ENCODE peak calls at places on chromosomes 2 and 18, in five cellular contexts. E is sigmoid colon, F is Peyer's patch, J is IMR-90, P is cardiac muscle cell. C is an unnamed sample.

GRCh38 chr2:157182834-157183396 is 74.6 kb upstream of the GALNT5 start:
- DNase-seq in P (no peak), E (no peak), J (peak), F (no peak), C (peak)

GRCh38 chr2:136024616-136025015 is 39.2 kb upstream of the DARS1 start:
- DNase-seq in E (no peak), F (no peak), J (peak), P (no peak), C (no peak)

GRCh38 chr2:70161069-70161534 is 29.7 kb downstream of the C2orf42 start:
- DNase-seq in J (no peak), P (no peak), E (no peak), F (no peak), C (peak)

GRCh38 chr2:157256621-157257020 is 884 bp upstream of the GALNT5 start:
- DNase-seq in J (peak), F (no peak), P (no peak), E (no peak), C (no peak)

GRCh38 chr2:88622307-88622706 is 5.0 kb downstream of the EIF2AK3 start:
- DNase-seq in E (no peak), J (no peak), P (no peak), F (no peak), C (no peak)

GRCh38 chr2:188395903-188396699 is 104.4 kb downstream of the GULP1 start:
- DNase-seq in P (no peak), E (no peak), F (no peak), J (no peak), C (no peak)

GRCh38 chr2:205193121-205193520 is 489.2 kb upstream of the NRP2 start:
- DNase-seq in F (no peak), J (no peak), P (no peak), E (no peak), C (no peak)

GRCh38 chr18:79393181-79393598 is 2.5 kb upstream of the NFATC1 start:
- DNase-seq in F (peak), E (peak), P (no peak), J (no peak), C (no peak)

GRCh38 chr18:42306208-42306980 is 351.4 kb downstream of the PIK3C3 start:
- DNase-seq in P (no peak), E (no peak), F (no peak), J (no peak), C (no peak)

GRCh38 chr2:143482316-143482715 is 353.1 kb downstream of the ARHGAP15 start:
- DNase-seq in P (no peak), J (peak), F (no peak), E (no peak), C (peak)

GRCh38 chr2:169790581-169790980 is 8.1 kb upstream of the SSB start:
- DNase-seq in F (no peak), E (no peak), P (no peak), J (no peak), C (no peak)

GRCh38 chr2:218879881-218880748 is 537 bp upstream of the WNT10A start:
- DNase-seq in F (peak), J (no peak), P (no peak), E (no peak), C (no peak)

GRCh38 chr18:9696112-9696511 is 12.0 kb upstream of the RAB31 start:
- DNase-seq in P (no peak), F (no peak), E (peak), J (no peak), C (peak)

GRCh38 chr2:10234013-10234306 is 68.7 kb upstream of the HPCAL1 start:
- DNase-seq in F (no peak), E (no peak), P (no peak), J (no peak), C (no peak)

GRCh38 chr2:71736986-71737385 is 283.6 kb downstream of the DYSF start:
- DNase-seq in E (no peak), F (no peak), J (no peak), P (no peak), C (no peak)

GRCh38 chr2:179966778-179967394 is 40.2 kb downstream of the CWC22 start:
- DNase-seq in J (no peak), P (no peak), E (no peak), F (no peak), C (no peak)
- H3K4me3 ChIP-seq in J (no peak), P (no peak), E (no peak), F (no peak), C (no peak)

GRCh38 chr18:44969214-44969842 is 288.6 kb downstream of the SETBP1 start:
- DNase-seq in P (no peak), E (no peak), F (no peak), J (no peak), C (no peak)

GRCh38 chr18:44973282-44973681 is 292.6 kb downstream of the SETBP1 start:
- DNase-seq in J (no peak), F (no peak), P (no peak), E (no peak), C (peak)

GRCh38 chr18:44974174-44974573 is 293.5 kb downstream of the SETBP1 start:
- DNase-seq in E (no peak), P (no peak), J (no peak), F (no peak), C (no peak)

GRCh38 chr18:44967599-44967998 is 286.9 kb downstream of the SETBP1 start:
- DNase-seq in F (no peak), P (no peak), J (no peak), E (no peak), C (no peak)

DNA sequence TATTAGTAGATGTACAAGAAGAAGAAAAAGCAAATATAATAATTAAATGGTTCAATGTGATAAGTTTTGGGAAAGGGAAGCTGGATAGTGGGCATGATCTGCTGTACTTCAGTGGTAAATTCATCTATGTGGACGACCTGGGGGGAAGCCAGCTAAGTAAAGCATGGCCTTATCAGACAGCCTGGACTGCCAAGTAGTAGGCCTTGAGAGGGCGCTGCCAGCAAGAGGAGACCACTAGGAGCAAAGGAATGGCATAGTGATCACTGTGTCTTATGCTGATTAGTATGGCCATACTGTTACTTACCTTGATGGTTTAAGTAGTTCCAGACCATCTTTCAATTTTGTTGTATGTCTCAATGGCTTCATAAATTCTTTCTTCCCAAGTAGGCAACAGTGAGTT is 287.6 kb downstream of the SETBP1 start:
- DNase-seq in J (no peak), F (no peak), P (peak), E (no peak), C (no peak)
- TF ChIP-seq CTCF in J (no peak), F (no peak), P (no peak), E (no peak), C (no peak)

GRCh38 chr2:1313240-1313924 is 99.9 kb upstream of the TPO start:
- DNase-seq in E (no peak), P (no peak), J (no peak), F (no peak), C (no peak)
- H3K4me3 ChIP-seq in E (no peak), P (no peak), J (no peak), F (no peak), C (no peak)

GRCh38 chr2:39529836-39530235 is 92.8 kb upstream of the MAP4K3 start:
- DNase-seq in E (no peak), J (no peak), F (no peak), P (no peak), C (no peak)

GRCh38 chr2:39528701-39529100 is 91.6 kb upstream of the MAP4K3 start:
- DNase-seq in P (no peak), E (no peak), F (no peak), J (no peak), C (no peak)

GRCh38 chr2:39531220-39531777 is 94.2 kb upstream of the MAP4K3 start:
- DNase-seq in J (no peak), E (no peak), P (no peak), F (no peak), C (no peak)

GRCh38 chr2:39532933-39533332 is 95.8 kb upstream of the MAP4K3 start:
- DNase-seq in E (no peak), F (no peak), P (no peak), J (no peak), C (no peak)

GRCh38 chr2:39530423-39530866 is 93.4 kb upstream of the MAP4K3 start:
- DNase-seq in F (no peak), J (peak), P (no peak), E (no peak), C (peak)
- TF ChIP-seq CTCF in F (no peak), J (peak), P (no peak), E (no peak), C (no peak)

GRCh38 chr2:119364798-119365197 is 1.8 kb downstream of the C2orf76 start:
- DNase-seq in F (no peak), E (no peak), P (no peak), J (no peak), C (no peak)
- H3K4me3 ChIP-seq in F (no peak), E (no peak), P (no peak), J (no peak), C (no peak)

GRCh38 chr2:18819566-18819965 is 230.2 kb upstream of the NT5C1B start:
- DNase-seq in E (no peak), P (no peak), J (no peak), F (no peak), C (no peak)

GRCh38 chr2:18825856-18826255 is 236.5 kb upstream of the NT5C1B start:
- DNase-seq in J (no peak), F (no peak), E (no peak), P (no peak), C (no peak)

GRCh38 chr2:18828296-18828695 is 238.9 kb upstream of the NT5C1B start:
- DNase-seq in E (no peak), J (no peak), P (no peak), F (no peak), C (no peak)

GRCh38 chr2:18824915-18825314 is 235.5 kb upstream of the NT5C1B start:
- DNase-seq in E (no peak), P (no peak), F (no peak), J (no peak), C (no peak)

GRCh38 chr2:18824317-18824716 is 234.9 kb upstream of the NT5C1B start:
- DNase-seq in J (no peak), P (no peak), F (no peak), E (no peak), C (no peak)
- TF ChIP-seq CTCF in J (no peak), P (no peak), F (no peak), E (no peak), C (no peak)

DNA sequence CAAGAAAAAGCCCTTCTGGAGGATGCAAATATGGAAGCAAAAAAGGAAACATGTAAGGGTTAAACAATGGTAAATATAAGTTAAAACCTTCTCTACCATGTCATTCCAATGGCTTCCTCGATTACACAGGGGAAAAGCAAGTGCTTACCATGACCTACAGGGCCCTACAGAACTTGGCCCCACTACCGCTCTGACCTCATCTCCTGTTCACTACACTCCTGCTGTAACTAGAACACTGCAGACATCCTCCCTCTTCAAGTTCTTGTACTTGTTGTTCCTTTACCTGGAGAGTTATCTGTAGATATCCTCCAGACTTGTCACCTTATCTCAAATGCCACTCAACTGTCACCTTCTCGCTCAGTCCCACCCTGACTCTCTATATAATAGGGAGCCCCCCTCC is 194.6 kb downstream of the L3MBTL4 start:
- DNase-seq in J (no peak), P (no peak), E (no peak), F (no peak), C (no peak)
- H3K4me3 ChIP-seq in J (no peak), P (no peak), E (no peak), F (no peak), C (no peak)

DNA sequence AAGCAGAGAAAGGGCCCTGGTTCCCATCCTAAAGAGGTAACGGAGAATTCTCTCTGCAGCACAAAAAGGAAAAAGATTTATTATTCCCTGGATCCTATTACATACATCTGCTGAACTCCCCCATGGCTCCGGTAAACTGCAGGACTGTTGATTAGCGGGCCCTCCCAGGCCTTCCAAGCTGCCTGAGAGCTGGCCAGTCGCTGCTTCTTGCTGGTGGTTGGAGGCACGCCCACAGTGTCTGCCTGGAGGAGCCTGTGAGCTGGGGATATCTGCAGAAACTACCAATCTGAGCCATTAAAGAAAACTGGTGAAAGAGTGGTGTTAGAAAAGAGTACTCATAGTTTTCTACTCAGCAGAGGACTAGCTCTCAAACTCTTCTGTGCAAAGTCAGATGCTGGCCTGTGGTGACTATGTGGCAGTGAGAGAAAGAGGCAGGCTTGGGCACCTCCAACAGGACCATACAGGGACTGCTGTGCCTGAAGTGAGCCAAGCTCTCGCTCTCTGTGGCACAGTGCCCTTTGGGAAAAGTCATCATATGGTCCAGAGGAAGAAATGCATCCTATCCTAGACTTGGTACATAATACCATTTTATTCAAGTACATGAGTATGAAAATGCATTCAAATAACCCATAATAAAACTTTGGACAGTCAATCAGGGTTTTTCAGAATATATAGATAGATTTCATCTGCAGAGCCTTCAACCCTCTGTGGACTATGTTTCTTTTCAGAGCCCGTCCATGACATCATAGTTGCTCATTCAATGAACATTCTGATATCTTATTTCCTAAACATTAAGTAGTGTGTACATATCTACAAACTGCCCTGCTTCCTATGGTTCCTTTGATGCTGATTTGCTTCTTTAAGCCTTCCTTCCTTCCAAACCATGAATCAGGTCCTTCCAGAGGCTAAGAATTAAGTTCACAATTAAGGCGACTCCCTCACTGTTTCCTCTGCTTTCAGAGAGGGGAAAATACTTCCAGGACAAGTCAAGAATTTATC is 242.0 kb upstream of the LYPD1 start:
- DNase-seq in J (peak), F (no peak), P (peak), E (no peak), C (peak)
- TF ChIP-seq CTCF in J (peak), F (no peak), P (peak), E (no peak), C (no peak)

DNA sequence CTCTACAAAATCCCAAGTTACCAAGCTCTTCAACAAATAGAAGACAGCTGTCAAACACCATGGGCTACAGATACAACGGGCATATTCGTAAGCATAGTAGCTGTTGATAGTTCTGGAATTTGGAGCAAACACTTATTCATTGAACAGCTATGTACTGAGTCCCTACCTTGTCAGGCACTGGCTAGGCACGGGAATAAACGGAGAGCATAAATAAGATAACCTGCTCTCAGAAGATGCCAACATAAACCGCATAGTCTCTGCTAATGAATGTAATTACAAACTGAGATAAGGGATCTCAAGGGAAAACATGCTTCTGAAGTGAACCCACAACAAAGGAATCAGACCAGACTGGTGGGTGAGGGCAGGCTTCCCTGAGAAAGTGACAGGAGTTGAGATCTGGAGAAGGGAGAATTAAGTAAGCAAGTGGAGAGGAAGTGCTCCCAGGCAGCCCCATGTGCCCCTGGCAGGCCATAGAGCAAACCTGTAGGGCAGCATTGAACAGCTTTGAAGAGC is 997 bp upstream of the ANKRD44 start:
- DNase-seq in J (no peak), P (no peak), F (no peak), E (no peak), C (peak)
- H3K4me3 ChIP-seq in J (no peak), P (no peak), F (no peak), E (no peak), C (no peak)

C was measured in cardiac fibroblast.